ENCODE peak calls at places on chromosomes 16 and 17, in seven cellular contexts. X is K562, B is SK-N-SH, K is H1, D is GM12892, M is HepG2, V is GM12878. I is an unnamed sample.

GRCh38 chr17:9971991-9972390 is 66.9 kb upstream of the RCVRN start:
- DNase-seq in M (no peak), B (peak), X (no peak), V (no peak), D (no peak), K (no peak), I (no peak)

GRCh38 chr16:4767872-4768548 is 1.0 kb upstream of the ZNF500 start:
- DNase-seq in X (peak), V (peak), B (no peak), K (no peak), M (no peak), D (no peak), I (no peak)

GRCh38 chr17:57226793-57227192 is 29.5 kb upstream of the MSI2 start:
- DNase-seq in M (no peak), B (no peak), X (no peak), K (no peak), D (no peak), V (no peak), I (no peak)

GRCh38 chr16:89198417-89199240 is 1.7 kb downstream of the SLC22A31 start:
- DNase-seq in M (no peak), V (no peak), X (no peak), D (peak), B (peak), K (no peak), I (no peak)

GRCh38 chr16:50550035-50550434 is 1.8 kb downstream of the NKD1 start:
- DNase-seq in V (no peak), D (no peak), M (no peak), X (no peak), B (no peak), K (no peak), I (no peak)

GRCh38 chr16:70685061-70685937 is 554 bp downstream of the MTSS2 start:
- DNase-seq in B (peak), D (no peak), M (no peak), V (no peak), X (peak), K (no peak), I (peak)

GRCh38 chr17:22505660-22506059 is 813.3 kb downstream of the KCNJ18 start:
- DNase-seq in M (no peak), D (no peak), K (no peak), V (no peak), B (no peak), X (no peak), I (no peak)

GRCh38 chr17:69828087-69828486 is 246.9 kb upstream of the KCNJ16 start:
- DNase-seq in B (no peak), M (no peak), K (no peak), V (no peak), X (no peak), D (no peak), I (no peak)

GRCh38 chr17:47643116-47643515 is 6.6 kb upstream of the KPNB1 start:
- DNase-seq in B (no peak), X (no peak), M (no peak), V (no peak), K (no peak), D (no peak), I (no peak)

GRCh38 chr16:69399361-69399760 is 13.6 kb upstream of the TERF2 start:
- DNase-seq in D (no peak), M (no peak), K (no peak), B (no peak), V (no peak), X (peak), I (no peak)

DNA sequence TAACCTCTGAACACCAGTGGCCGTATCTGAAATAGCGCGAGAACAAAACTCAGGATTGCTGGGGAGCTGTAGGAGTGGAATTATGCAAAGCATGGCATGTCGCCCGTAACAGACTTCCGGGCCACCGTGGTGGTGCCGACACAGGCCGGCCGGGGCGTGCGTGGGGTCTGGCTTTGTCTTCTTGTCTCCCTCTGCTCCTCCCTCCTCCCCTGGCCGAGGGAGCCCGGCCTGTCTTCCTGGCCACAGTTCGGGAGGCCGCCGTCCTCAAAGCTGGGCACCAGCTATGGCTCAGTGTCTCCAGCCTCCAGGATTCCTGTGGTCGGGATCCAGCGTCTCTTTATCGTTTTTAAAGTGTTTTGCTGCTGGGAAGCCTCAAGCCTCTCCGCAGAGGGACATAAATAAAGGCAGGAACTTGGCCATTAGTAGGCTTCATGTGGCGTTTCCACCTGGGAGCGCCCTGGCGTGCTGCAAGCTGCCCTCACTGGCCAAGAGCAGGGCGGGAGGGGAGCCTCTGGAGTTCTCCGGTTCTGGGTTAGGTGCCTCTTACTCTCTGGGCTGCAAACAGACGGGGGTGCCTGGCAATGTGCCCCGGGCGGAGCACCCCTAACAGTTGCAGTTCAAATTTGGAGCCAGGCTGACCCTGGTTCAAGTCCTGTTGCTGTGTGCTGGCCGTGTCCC is 22.0 kb upstream of the NPTX1 start:
- DNase-seq in D (no peak), V (no peak), K (no peak), X (no peak), M (peak), B (no peak), I (no peak)
- TF ChIP-seq POLR2AphosphoS5 in D (no peak), V (no peak), K (no peak), X (no peak), M (no peak), B (no peak), I (no peak)

GRCh38 chr16:20941635-20941926 is 41.0 kb downstream of the LYRM1 start:
- DNase-seq in D (no peak), X (no peak), M (no peak), K (no peak), V (no peak), B (no peak), I (no peak)

GRCh38 chr16:20940864-20941634 is 40.5 kb downstream of the LYRM1 start:
- DNase-seq in M (no peak), X (no peak), V (no peak), D (no peak), B (no peak), K (no peak), I (no peak)

GRCh38 chr16:20944861-20945390 is 44.4 kb downstream of the LYRM1 start:
- DNase-seq in V (no peak), B (no peak), D (no peak), X (peak), M (peak), K (no peak), I (no peak)

GRCh38 chr16:20939599-20939998 is 39.0 kb downstream of the LYRM1 start:
- DNase-seq in X (no peak), M (no peak), D (no peak), V (no peak), K (no peak), B (no peak), I (no peak)

DNA sequence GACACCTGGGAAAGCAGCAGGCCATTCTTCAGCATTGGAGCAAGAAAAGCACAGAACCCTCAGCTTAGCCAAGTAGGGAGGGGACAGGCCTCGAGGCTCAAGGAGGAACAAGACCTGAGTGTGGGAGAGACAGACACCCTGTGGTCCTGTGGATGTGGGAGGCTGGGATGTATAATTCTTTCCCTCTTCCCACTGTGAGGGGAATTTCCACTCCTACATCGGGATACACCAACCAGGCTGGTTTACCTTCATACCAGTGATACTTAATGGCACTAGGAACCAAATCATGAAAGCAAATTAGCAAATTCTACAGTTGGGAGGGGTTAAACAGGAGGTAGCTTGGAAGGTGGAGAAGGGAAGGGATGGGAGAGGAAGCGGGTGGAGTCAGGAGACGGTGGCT is 41.7 kb downstream of the LYRM1 start:
- DNase-seq in V (no peak), D (no peak), M (no peak), B (no peak), K (no peak), X (no peak), I (no peak)
- TF ChIP-seq TAF1 in V (no peak), D (no peak), M (no peak), B (no peak), K (no peak), X (no peak), I (no peak)

GRCh38 chr17:62652251-62653001 is 25.0 kb downstream of the MRC2 start:
- DNase-seq in B (peak), M (no peak), K (no peak), V (no peak), X (no peak), D (no peak), I (no peak)
- TF ChIP-seq POLR2AphosphoS5 in B (peak), M (no peak), K (peak), V (no peak), X (no peak), D (no peak), I (no peak)

GRCh38 chr16:23874613-23875294 is 39.0 kb downstream of the PRKCB start:
- DNase-seq in D (no peak), K (no peak), B (no peak), V (no peak), M (no peak), X (no peak), I (no peak)

GRCh38 chr16:23871924-23872323 is 36.1 kb downstream of the PRKCB start:
- DNase-seq in V (no peak), K (no peak), X (no peak), M (no peak), D (no peak), B (no peak), I (no peak)

GRCh38 chr16:23877107-23878070 is 41.6 kb downstream of the PRKCB start:
- DNase-seq in M (no peak), B (no peak), V (no peak), X (no peak), K (no peak), D (no peak), I (no peak)

GRCh38 chr16:23879735-23880373 is 44.1 kb downstream of the PRKCB start:
- DNase-seq in M (no peak), K (no peak), X (no peak), V (no peak), D (no peak), B (no peak), I (no peak)

DNA sequence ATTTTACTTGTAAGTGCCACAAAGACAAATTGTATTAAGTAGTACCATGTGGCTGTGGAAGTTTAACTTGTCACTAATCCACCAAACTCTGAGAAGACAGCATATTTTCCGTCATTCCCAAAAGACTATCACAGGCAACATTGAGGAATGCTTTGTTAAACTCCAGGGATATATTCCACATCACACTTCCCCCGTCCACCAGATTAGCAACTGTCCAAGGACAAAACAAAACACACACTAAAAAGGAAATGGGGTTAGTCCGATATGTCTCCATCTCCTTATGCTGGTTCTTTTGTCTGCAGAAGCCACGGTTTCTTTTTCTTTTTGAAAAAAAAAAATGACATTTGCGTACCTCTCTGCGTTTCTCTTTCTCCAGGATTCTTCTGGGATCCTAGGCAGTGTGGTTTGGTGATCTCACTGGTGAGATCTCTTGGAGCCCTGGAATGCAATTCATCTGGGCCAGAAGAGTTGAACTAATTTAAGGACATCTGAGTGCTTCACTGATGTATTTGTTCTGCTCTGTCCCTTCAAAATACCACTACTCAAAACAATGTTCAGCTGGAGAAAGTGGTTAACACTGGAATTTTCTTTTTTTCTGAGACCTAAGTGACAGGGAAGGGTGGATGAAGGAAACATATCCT is 40.6 kb downstream of the PRKCB start:
- DNase-seq in X (no peak), K (no peak), V (no peak), B (no peak), M (no peak), D (no peak), I (no peak)
- TF ChIP-seq TAF1 in X (no peak), K (no peak), V (no peak), B (no peak), M (no peak), D (no peak), I (no peak)

DNA sequence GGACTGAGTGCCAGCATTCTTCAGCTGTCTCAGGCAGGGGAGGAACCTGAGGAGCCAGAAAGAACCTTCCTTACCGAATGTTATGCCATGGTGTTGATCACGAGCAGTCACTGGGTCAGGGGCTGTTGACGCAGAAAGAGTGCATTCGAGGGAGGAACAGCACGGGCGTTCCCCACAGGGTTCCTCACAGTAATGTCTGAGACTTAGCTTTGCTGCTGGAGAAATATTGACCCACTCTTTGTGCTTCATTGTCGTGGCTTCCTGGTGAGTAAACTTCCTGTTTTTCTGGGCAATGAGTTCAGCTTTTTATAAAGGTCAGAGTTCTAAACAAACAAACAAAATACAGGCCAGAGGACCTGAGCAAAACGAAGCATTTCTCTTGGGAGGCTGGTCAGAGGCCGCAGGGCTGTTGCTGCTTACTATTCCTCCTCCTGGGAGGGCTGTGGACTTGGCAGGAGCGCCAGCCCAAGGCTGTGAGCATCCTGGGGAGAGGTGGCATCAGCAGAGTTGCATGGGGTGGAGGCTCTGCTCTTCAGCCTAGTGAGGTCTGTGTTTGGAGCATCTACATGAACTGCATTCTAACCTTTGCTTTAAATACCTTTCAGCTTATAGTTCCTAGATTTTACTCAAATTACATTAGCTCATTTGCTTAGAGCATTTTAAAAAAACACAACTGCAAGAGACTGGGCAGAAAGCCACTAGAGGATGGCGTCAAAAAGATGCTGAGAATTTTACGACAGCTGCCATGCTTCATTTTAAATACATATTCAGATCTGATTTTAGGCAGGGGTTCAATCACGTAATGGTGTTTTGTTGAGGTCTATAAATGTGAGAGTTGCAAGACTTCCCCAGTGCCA is 143.0 kb upstream of the CACNG5 start:
- DNase-seq in X (no peak), D (no peak), K (no peak), M (no peak), V (no peak), B (no peak), I (no peak)
- TF ChIP-seq POLR2AphosphoS5 in X (no peak), D (no peak), K (no peak), M (no peak), V (no peak), B (no peak), I (no peak)

GRCh38 chr17:78882546-78883089 is 20.4 kb downstream of the CEP295NL start:
- DNase-seq in X (no peak), B (peak), K (no peak), D (no peak), M (no peak), V (no peak), I (no peak)
- TF ChIP-seq TAF1 in X (no peak), B (no peak), K (no peak), D (no peak), M (no peak), V (no peak), I (no peak)

I was measured in GM12891.